ENCODE peak calls at places on chromosomes 6 and 20, in five cellular contexts. T is SK-N-SH, V is WERI-Rb-1, C is GM12878, K is mammary epithelial cell. D is an unnamed sample.

GRCh38 chr20:51712501-51713212 is 55.5 kb downstream of the ATP9A start:
- DNase-seq in T (peak), C (no peak), V (peak), K (no peak), D (peak)

GRCh38 chr6:43120938-43121913 is 45.1 kb downstream of the PTK7 start:
- DNase-seq in T (no peak), K (peak), C (no peak), V (peak), D (peak)

GRCh38 chr6:165042912-165043311 is 266.5 kb downstream of the C6orf118 start:
- DNase-seq in V (peak), C (no peak), K (no peak), T (no peak), D (no peak)

GRCh38 chr6:111757342-111757741 is 115.9 kb downstream of the FYN start:
- DNase-seq in T (no peak), C (no peak), V (no peak), K (peak), D (peak)

GRCh38 chr6:71107935-71108420 is 151.1 kb upstream of the B3GAT2 start:
- DNase-seq in V (no peak), K (peak), C (no peak), T (no peak), D (peak)

GRCh38 chr20:52104546-52105044 is 87.0 kb downstream of the ZFP64 start:
- DNase-seq in K (no peak), V (no peak), T (peak), C (no peak), D (peak)

GRCh38 chr6:43771858-43772570 is 2.0 kb downstream of the VEGFA start:
- DNase-seq in V (peak), K (peak), C (no peak), T (peak), D (peak)

GRCh38 chr6:75480425-75480824 is 13.2 kb downstream of the FILIP1 start:
- DNase-seq in V (no peak), K (no peak), C (no peak), T (no peak), D (no peak)

DNA sequence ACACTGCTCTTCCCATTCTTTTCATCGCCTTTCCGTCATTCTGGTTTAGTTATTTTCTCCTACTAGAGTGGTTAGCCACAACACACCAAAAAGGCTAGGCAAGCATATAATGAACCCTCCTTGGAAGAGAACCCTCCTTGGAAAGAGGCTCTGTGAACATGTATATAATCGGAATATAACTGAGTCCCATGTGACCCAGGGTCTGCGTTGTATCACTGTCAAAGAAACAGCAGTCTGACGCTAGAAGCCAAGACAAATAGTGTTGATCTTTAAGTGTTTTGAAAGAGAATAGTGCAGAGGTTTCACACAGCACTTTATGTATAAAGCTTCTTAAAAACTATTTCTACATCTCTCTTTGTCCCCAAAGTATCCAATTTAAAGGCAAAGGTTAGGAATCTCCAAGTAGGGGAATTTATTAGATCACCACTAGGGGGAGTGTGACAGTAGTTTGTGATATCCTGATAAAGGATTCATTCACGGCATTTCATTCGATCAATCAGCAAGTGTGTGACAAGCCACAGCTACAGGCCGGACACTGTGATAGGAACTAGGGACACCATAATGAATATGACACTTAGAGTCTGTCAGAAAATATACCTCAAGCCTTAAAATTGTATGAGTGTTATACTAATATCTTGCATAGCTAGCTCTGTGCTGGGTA is 395.3 kb downstream of the CD109 start:
- DNase-seq in V (no peak), T (peak), C (no peak), K (peak), D (peak)
- TF ChIP-seq CTCF in V (peak), T (peak), C (peak), K (peak), D (peak)

GRCh38 chr6:4772750-4773149 is 3.5 kb upstream of the CDYL start:
- DNase-seq in V (no peak), K (no peak), C (no peak), T (no peak), D (no peak)

GRCh38 chr6:4775591-4776492 is at the start of gene CDYL:
- DNase-seq in C (no peak), V (peak), T (peak), K (peak), D (peak)

GRCh38 chr6:4774715-4775590 is 1.3 kb upstream of the CDYL start:
- DNase-seq in C (no peak), T (peak), V (peak), K (peak), D (peak)

GRCh38 chr6:4776493-4776966 is 326 bp downstream of the CDYL start:
- DNase-seq in V (peak), C (no peak), K (no peak), T (peak), D (no peak)

DNA sequence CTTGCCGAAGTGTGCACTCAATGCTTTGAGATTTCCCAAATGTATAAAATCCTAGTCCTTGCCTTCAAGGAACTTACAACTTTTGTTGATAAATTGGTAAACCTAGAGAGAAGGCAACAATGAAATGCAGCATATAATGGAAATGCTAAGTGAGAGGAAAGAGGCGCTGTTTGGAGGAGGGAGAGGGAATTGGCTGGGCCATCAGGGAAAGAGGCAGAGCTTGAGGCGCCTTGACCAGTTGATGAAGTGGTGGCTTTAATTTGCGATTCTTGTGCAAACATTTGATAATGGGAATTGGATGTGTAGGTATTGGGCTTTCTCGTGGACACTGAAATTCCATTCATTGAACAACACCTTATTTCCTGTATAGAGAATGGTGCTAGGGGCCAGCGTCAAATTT is 1.9 kb upstream of the CDYL start:
- DNase-seq in C (no peak), T (no peak), K (no peak), V (no peak), D (no peak)
- H3K4me3 ChIP-seq in C (no peak), T (no peak), K (no peak), V (no peak), D (no peak)

GRCh38 chr6:3394671-3395070 is 62.2 kb downstream of the SLC22A23 start:
- DNase-seq in C (no peak), T (no peak), V (no peak), K (no peak), D (no peak)
- TF ChIP-seq CTCF in C (no peak), T (no peak), V (no peak), K (no peak), D (no peak)

GRCh38 chr6:108651781-108652227 is 91.1 kb downstream of the FOXO3 start:
- DNase-seq in T (no peak), K (peak), V (no peak), C (no peak), D (no peak)

GRCh38 chr6:108654465-108655106 is 93.9 kb downstream of the FOXO3 start:
- DNase-seq in K (no peak), C (no peak), V (no peak), T (no peak), D (no peak)

GRCh38 chr6:108655840-108656650 is 95.3 kb downstream of the FOXO3 start:
- DNase-seq in T (peak), K (no peak), C (no peak), V (no peak), D (no peak)

GRCh38 chr6:108652375-108652774 is 91.7 kb downstream of the FOXO3 start:
- DNase-seq in K (no peak), V (no peak), C (no peak), T (no peak), D (no peak)

GRCh38 chr6:108653864-108654402 is 93.2 kb downstream of the FOXO3 start:
- DNase-seq in C (no peak), T (no peak), V (no peak), K (no peak), D (peak)
- H3K4me3 ChIP-seq in C (no peak), T (no peak), V (no peak), K (no peak), D (no peak)

GRCh38 chr20:53205046-53205445 is 232.9 kb downstream of the TSHZ2 start:
- DNase-seq in C (no peak), T (no peak), V (no peak), K (no peak), D (no peak)

GRCh38 chr20:53212018-53212417 is 239.9 kb downstream of the TSHZ2 start:
- DNase-seq in K (no peak), V (no peak), T (no peak), C (no peak), D (no peak)

GRCh38 chr20:53210931-53211330 is 238.8 kb downstream of the TSHZ2 start:
- DNase-seq in T (no peak), K (no peak), C (no peak), V (no peak), D (no peak)

GRCh38 chr20:53210041-53210440 is 237.9 kb downstream of the TSHZ2 start:
- DNase-seq in V (no peak), C (no peak), K (no peak), T (no peak), D (no peak)

GRCh38 chr20:53208110-53208908 is 236.2 kb downstream of the TSHZ2 start:
- DNase-seq in C (no peak), T (peak), K (no peak), V (no peak), D (no peak)
- TF ChIP-seq CTCF in C (no peak), T (peak), K (no peak), V (peak), D (no peak)

GRCh38 chr6:166620478-166621113 is 6.5 kb downstream of the RPS6KA2 start:
- DNase-seq in T (peak), V (no peak), K (no peak), C (no peak), D (no peak)
- H3K4me3 ChIP-seq in T (peak), V (no peak), K (no peak), C (no peak), D (no peak)

GRCh38 chr20:15930324-15931305 is 642.6 kb downstream of the KIF16B start:
- DNase-seq in C (no peak), T (peak), V (no peak), K (peak), D (peak)
- TF ChIP-seq CTCF in C (peak), T (peak), V (peak), K (peak), D (no peak)

GRCh38 chr6:40568062-40568708 is 19.0 kb downstream of the LRFN2 start:
- DNase-seq in V (no peak), K (no peak), C (no peak), T (peak), D (no peak)
- H3K4me3 ChIP-seq in V (no peak), K (no peak), C (no peak), T (no peak), D (no peak)

GRCh38 chr20:24783631-24784492 is 165.2 kb upstream of the CST7 start:
- DNase-seq in V (peak), C (peak), K (no peak), T (no peak), D (no peak)
- TF ChIP-seq CTCF in V (peak), C (peak), K (peak), T (no peak), D (no peak)

GRCh38 chr20:31637660-31638059 is at the start of gene COX4I2:
- DNase-seq in K (no peak), T (peak), V (no peak), C (no peak), D (no peak)
- H3K4me3 ChIP-seq in K (no peak), T (no peak), V (no peak), C (no peak), D (no peak)

D was measured in cardiac muscle cell.